ENCODE peak calls at places on chromosomes 6 and 20, in six cellular contexts. One of them, this sample, is unnamed.

GRCh38 chr6:154039231-154039842 is at the start of gene OPRM1:
- DNase-seq in RCC 7860: no peak
- DNase-seq in caudate nucleus: no peak
- DNase-seq in stimulated activated CD8-positive, alpha-beta memory T cell treated with anti-CD3 and anti-CD28 coated beads, Interleukin-12 subunit alpha, Interleukin-12 subunit beta, amount 100 ng/mL, for 4 hours: no peak
- DNase-seq in iPS-NIHi11: peak; percentile 85
- DNase-seq in T1000: no peak
- DNase-seq in this sample: no peak

GRCh38 chr20:22371843-22372242 is 212.5 kb downstream of the FOXA2 start:
- DNase-seq in RCC 7860: no peak
- DNase-seq in caudate nucleus: no peak
- DNase-seq in stimulated activated CD8-positive, alpha-beta memory T cell treated with anti-CD3 and anti-CD28 coated beads, Interleukin-12 subunit alpha, Interleukin-12 subunit beta, amount 100 ng/mL, for 4 hours: no peak
- DNase-seq in iPS-NIHi11: peak; percentile 18
- DNase-seq in T1000: no peak
- DNase-seq in this sample: no peak

GRCh38 chr20:1422756-1423155 is 29.9 kb upstream of the FKBP1A start:
- DNase-seq in RCC 7860: no peak
- DNase-seq in caudate nucleus: no peak
- DNase-seq in stimulated activated CD8-positive, alpha-beta memory T cell treated with anti-CD3 and anti-CD28 coated beads, Interleukin-12 subunit alpha, Interleukin-12 subunit beta, amount 100 ng/mL, for 4 hours: no peak
- DNase-seq in iPS-NIHi11: no peak
- DNase-seq in T1000: no peak
- DNase-seq in this sample: no peak

GRCh38 chr20:9442858-9443257 is 71.5 kb upstream of the LAMP5 start:
- DNase-seq in RCC 7860: peak; percentile 22
- DNase-seq in caudate nucleus: no peak
- DNase-seq in stimulated activated CD8-positive, alpha-beta memory T cell treated with anti-CD3 and anti-CD28 coated beads, Interleukin-12 subunit alpha, Interleukin-12 subunit beta, amount 100 ng/mL, for 4 hours: no peak
- DNase-seq in iPS-NIHi11: no peak
- DNase-seq in T1000: no peak
- DNase-seq in this sample: no peak

GRCh38 chr20:62662422-62662821 is 20.1 kb downstream of the SLCO4A1 start:
- DNase-seq in RCC 7860: no peak
- DNase-seq in caudate nucleus: no peak
- DNase-seq in stimulated activated CD8-positive, alpha-beta memory T cell treated with anti-CD3 and anti-CD28 coated beads, Interleukin-12 subunit alpha, Interleukin-12 subunit beta, amount 100 ng/mL, for 4 hours: no peak
- DNase-seq in iPS-NIHi11: no peak
- DNase-seq in T1000: no peak
- DNase-seq in this sample: no peak

GRCh38 chr6:1864496-1864895 is 254.8 kb downstream of the FOXC1 start:
- DNase-seq in RCC 7860: no peak
- DNase-seq in caudate nucleus: no peak
- DNase-seq in stimulated activated CD8-positive, alpha-beta memory T cell treated with anti-CD3 and anti-CD28 coated beads, Interleukin-12 subunit alpha, Interleukin-12 subunit beta, amount 100 ng/mL, for 4 hours: no peak
- DNase-seq in iPS-NIHi11: peak; percentile 50
- DNase-seq in T1000: no peak
- DNase-seq in this sample: no peak

GRCh38 chr6:32847004-32847403 is 3.2 kb upstream of the PSMB8 start:
- DNase-seq in RCC 7860: no peak
- DNase-seq in caudate nucleus: no peak
- DNase-seq in stimulated activated CD8-positive, alpha-beta memory T cell treated with anti-CD3 and anti-CD28 coated beads, Interleukin-12 subunit alpha, Interleukin-12 subunit beta, amount 100 ng/mL, for 4 hours: no peak
- DNase-seq in iPS-NIHi11: no peak
- DNase-seq in T1000: no peak
- DNase-seq in this sample: no peak

GRCh38 chr6:134026597-134026996 is 25.8 kb downstream of the SLC2A12 start:
- DNase-seq in RCC 7860: peak; percentile 26
- DNase-seq in caudate nucleus: no peak
- DNase-seq in stimulated activated CD8-positive, alpha-beta memory T cell treated with anti-CD3 and anti-CD28 coated beads, Interleukin-12 subunit alpha, Interleukin-12 subunit beta, amount 100 ng/mL, for 4 hours: no peak
- DNase-seq in iPS-NIHi11: no peak
- DNase-seq in T1000: no peak
- DNase-seq in this sample: no peak

GRCh38 chr6:153392156-153392555 is 261.1 kb upstream of the RGS17 start:
- DNase-seq in RCC 7860: no peak
- DNase-seq in caudate nucleus: no peak
- DNase-seq in stimulated activated CD8-positive, alpha-beta memory T cell treated with anti-CD3 and anti-CD28 coated beads, Interleukin-12 subunit alpha, Interleukin-12 subunit beta, amount 100 ng/mL, for 4 hours: no peak
- DNase-seq in iPS-NIHi11: no peak
- DNase-seq in T1000: no peak
- DNase-seq in this sample: no peak

GRCh38 chr20:22905667-22906066 is 129.4 kb upstream of the SSTR4 start:
- DNase-seq in RCC 7860: no peak
- DNase-seq in caudate nucleus: no peak
- DNase-seq in stimulated activated CD8-positive, alpha-beta memory T cell treated with anti-CD3 and anti-CD28 coated beads, Interleukin-12 subunit alpha, Interleukin-12 subunit beta, amount 100 ng/mL, for 4 hours: no peak
- DNase-seq in iPS-NIHi11: no peak
- DNase-seq in T1000: no peak
- DNase-seq in this sample: no peak

GRCh38 chr6:170032706-170033309 is 258.1 kb downstream of the DLL1 start:
- DNase-seq in RCC 7860: no peak
- DNase-seq in caudate nucleus: no peak
- DNase-seq in stimulated activated CD8-positive, alpha-beta memory T cell treated with anti-CD3 and anti-CD28 coated beads, Interleukin-12 subunit alpha, Interleukin-12 subunit beta, amount 100 ng/mL, for 4 hours: no peak
- DNase-seq in iPS-NIHi11: no peak
- DNase-seq in T1000: no peak
- DNase-seq in this sample: no peak

GRCh38 chr6:106102034-106102433 is 15.9 kb downstream of the PRDM1 start:
- DNase-seq in RCC 7860: no peak
- DNase-seq in caudate nucleus: no peak
- DNase-seq in stimulated activated CD8-positive, alpha-beta memory T cell treated with anti-CD3 and anti-CD28 coated beads, Interleukin-12 subunit alpha, Interleukin-12 subunit beta, amount 100 ng/mL, for 4 hours: no peak
- DNase-seq in iPS-NIHi11: no peak
- DNase-seq in T1000: no peak
- DNase-seq in this sample: no peak

GRCh38 chr6:89120371-89120770 is 2.5 kb upstream of the SRSF12 start:
- DNase-seq in RCC 7860: peak; percentile 92
- DNase-seq in caudate nucleus: no peak
- DNase-seq in stimulated activated CD8-positive, alpha-beta memory T cell treated with anti-CD3 and anti-CD28 coated beads, Interleukin-12 subunit alpha, Interleukin-12 subunit beta, amount 100 ng/mL, for 4 hours: no peak
- DNase-seq in iPS-NIHi11: no peak
- DNase-seq in T1000: no peak
- DNase-seq in this sample: no peak

GRCh38 chr20:60137657-60138245 is 179.5 kb downstream of the CDH26 start:
- DNase-seq in RCC 7860: no peak
- DNase-seq in caudate nucleus: no peak
- DNase-seq in stimulated activated CD8-positive, alpha-beta memory T cell treated with anti-CD3 and anti-CD28 coated beads, Interleukin-12 subunit alpha, Interleukin-12 subunit beta, amount 100 ng/mL, for 4 hours: no peak
- DNase-seq in iPS-NIHi11: peak; percentile 52
- DNase-seq in T1000: no peak
- DNase-seq in this sample: no peak